ENCODE peak calls at places on chromosomes 7 and 10, in five cellular contexts. V is colonic mucosa, R is H1, P is sigmoid colon, J is type B pancreatic cell. I is an unnamed sample.

GRCh38 chr10:17512341-17513001 is 58.1 kb upstream of the ST8SIA6 start:
- DNase-seq in V (peak), R (no peak), P (no peak), J (no peak), I (peak)

GRCh38 chr10:15558136-15558535 is 161.6 kb downstream of the ITGA8 start:
- DNase-seq in V (no peak), R (no peak), P (no peak), J (no peak), I (peak)

GRCh38 chr7:88184848-88185304 is 35.0 kb downstream of the SRI start:
- DNase-seq in V (no peak), R (no peak), P (no peak), J (no peak), I (no peak)

GRCh38 chr7:137606061-137606674 is 240.6 kb downstream of the DGKI start:
- DNase-seq in V (no peak), R (no peak), P (no peak), J (no peak), I (peak)

GRCh38 chr10:96540240-96540639 is 26.5 kb upstream of the TLL2 start:
- DNase-seq in V (no peak), R (no peak), P (no peak), J (no peak), I (no peak)

GRCh38 chr10:28939352-28940157 is 262.2 kb downstream of the BAMBI start:
- DNase-seq in V (peak), R (peak), P (peak), J (no peak), I (no peak)

GRCh38 chr7:139734395-139734794 is 43.4 kb downstream of the HIPK2 start:
- DNase-seq in V (no peak), R (no peak), P (no peak), J (no peak), I (no peak)

GRCh38 chr10:1643161-1643910 is 94.0 kb downstream of the ADARB2 start:
- DNase-seq in V (no peak), R (peak), P (no peak), J (peak), I (no peak)

GRCh38 chr7:22934023-22934422 is 79.9 kb downstream of the HYCC1 start:
- DNase-seq in V (no peak), R (no peak), P (no peak), J (no peak), I (no peak)

GRCh38 chr7:92751902-92752901 is 84.2 kb downstream of the CDK6 start:
- DNase-seq in V (no peak), R (no peak), P (no peak), J (no peak), I (peak)

GRCh38 chr10:86207226-86207625 is 159.4 kb downstream of the GRID1 start:
- DNase-seq in V (no peak), R (no peak), P (peak), J (no peak), I (no peak)

GRCh38 chr10:97069576-97070362 is 116.0 kb downstream of the SLIT1 start:
- DNase-seq in V (no peak), R (no peak), P (no peak), J (no peak), I (no peak)

GRCh38 chr10:116044722-116045374 is 228.2 kb downstream of the GFRA1 start:
- DNase-seq in V (no peak), R (no peak), P (no peak), J (no peak), I (no peak)

GRCh38 chr7:98086231-98086855 is 20.3 kb upstream of the LMTK2 start:
- DNase-seq in V (peak), R (no peak), P (no peak), J (no peak), I (no peak)

GRCh38 chr7:127393370-127394058 is 1.0 kb upstream of the ZNF800 start:
- DNase-seq in V (no peak), R (peak), P (peak), J (no peak), I (no peak)

DNA sequence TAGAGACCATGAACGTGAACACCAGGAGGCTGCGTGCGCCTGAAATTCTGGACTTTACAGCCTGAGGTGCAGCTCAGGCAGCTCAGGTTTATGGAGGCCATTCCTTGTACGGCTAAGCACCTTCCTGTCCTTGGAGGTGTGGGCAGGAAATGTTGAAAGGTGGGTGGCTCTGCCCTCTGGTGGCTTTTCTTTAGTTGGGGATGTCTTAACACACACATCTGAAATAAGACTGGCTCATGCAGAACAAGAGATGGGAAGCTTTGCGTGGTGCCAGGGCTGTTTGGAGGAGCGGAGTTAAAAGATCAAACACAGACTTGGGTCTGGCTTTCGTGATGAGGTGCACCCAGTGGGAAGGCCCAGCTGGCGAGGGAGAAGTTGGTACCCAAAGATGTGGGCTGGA is 64.1 kb downstream of the DOCK1 start:
- DNase-seq in V (peak), R (no peak), P (no peak), J (no peak), I (no peak)
- TF ChIP-seq CTCF in V (no peak), R (peak), P (no peak), J (peak), I (no peak)

GRCh38 chr10:88318803-88319202 is 264.3 kb downstream of the RNLS start:
- DNase-seq in V (no peak), R (no peak), P (no peak), J (no peak), I (no peak)
- TF ChIP-seq CTCF in V (no peak), R (peak), P (no peak), J (peak), I (peak)

GRCh38 chr7:114209968-114210367 is 204.6 kb upstream of the FOXP2 start:
- DNase-seq in V (no peak), R (no peak), P (no peak), J (no peak), I (no peak)
- TF ChIP-seq CTCF in V (no peak), R (peak), P (no peak), J (no peak), I (no peak)

DNA sequence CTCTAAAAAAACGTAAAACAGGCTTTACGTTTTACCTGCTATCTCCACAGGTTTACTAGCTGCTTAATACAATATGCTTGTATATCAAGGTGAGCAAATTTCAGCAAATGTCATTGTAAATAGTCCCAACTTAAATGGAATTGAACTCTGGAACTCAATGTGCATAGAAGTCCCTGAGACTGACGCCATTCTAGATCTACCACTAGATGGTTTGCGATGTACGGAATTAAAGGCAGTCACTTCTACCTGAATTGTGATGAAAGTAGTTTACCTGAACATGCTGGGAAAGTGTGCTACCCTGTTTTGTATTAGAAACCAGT is 837 bp upstream of the SNX13 start:
- DNase-seq in V (no peak), R (no peak), P (no peak), J (no peak), I (no peak)
- TF ChIP-seq CTCF in V (no peak), R (no peak), P (no peak), J (peak), I (no peak)

GRCh38 chr10:35824704-35825103 is 182.6 kb upstream of the FZD8 start:
- DNase-seq in V (no peak), R (no peak), P (no peak), J (no peak), I (no peak)

GRCh38 chr10:35821339-35821911 is 179.3 kb upstream of the FZD8 start:
- DNase-seq in V (no peak), R (no peak), P (no peak), J (no peak), I (no peak)

GRCh38 chr10:35819736-35820135 is 177.6 kb upstream of the FZD8 start:
- DNase-seq in V (no peak), R (no peak), P (no peak), J (no peak), I (no peak)

GRCh38 chr10:35819011-35819410 is 176.9 kb upstream of the FZD8 start:
- DNase-seq in V (no peak), R (no peak), P (no peak), J (no peak), I (no peak)

DNA sequence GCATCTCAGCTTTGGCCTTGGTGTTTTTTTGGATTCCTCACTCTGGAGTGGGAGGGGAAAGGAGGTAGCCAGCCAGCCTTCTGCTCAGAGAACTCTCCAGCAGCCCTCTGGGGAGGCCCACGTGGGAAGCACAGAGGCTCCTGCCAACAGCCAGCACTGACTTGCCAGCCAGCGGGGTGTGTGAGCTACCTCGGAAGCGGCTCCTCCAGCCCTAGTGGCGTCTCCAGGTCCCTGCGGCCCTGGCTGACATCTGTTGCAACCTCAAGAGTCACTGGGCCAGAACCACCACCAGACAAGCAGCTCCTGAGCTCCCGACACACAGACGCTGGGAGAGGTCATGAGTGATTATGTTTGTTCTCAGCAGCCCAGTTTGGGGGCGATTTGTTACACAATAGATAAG is 180.2 kb upstream of the FZD8 start:
- DNase-seq in V (peak), R (peak), P (peak), J (no peak), I (no peak)
- TF ChIP-seq CTCF in V (no peak), R (peak), P (peak), J (peak), I (peak)

GRCh38 chr10:47283848-47284247 is 16.1 kb upstream of the GDF10 start:
- DNase-seq in V (no peak), R (no peak), P (no peak), J (no peak), I (no peak)

GRCh38 chr10:47282657-47283018 is 17.4 kb upstream of the GDF10 start:
- DNase-seq in V (peak), R (peak), P (no peak), J (no peak), I (no peak)

GRCh38 chr10:47285381-47286115 is 14.4 kb upstream of the GDF10 start:
- DNase-seq in V (no peak), R (no peak), P (peak), J (peak), I (no peak)

GRCh38 chr10:47282005-47282656 is 17.9 kb upstream of the GDF10 start:
- DNase-seq in V (peak), R (peak), P (no peak), J (no peak), I (no peak)

DNA sequence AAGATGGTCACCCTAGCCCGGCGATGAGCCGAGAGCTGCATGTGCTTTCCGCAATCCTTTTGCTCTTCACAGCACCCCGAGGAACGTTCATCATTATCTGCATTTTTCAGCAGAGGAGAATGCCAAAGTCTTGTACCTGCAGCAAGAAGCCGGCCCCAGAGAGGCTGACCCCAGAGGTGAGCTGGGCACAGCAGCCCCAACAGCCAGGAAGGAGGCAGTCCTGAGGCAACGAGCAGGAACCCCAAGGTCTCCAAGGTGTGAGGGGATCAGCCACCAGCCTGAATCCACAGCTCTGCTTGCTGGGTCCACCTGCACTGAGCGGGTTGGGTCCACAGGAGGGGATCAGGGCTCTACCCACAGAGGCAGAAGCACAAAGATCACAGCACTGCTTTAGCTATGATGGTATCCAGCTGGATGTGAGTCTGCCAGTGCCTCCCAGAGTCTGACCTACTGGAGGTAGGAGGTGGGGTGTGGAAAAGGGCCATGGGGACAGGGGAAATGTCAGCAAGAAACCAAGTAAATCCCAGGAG is 16.8 kb upstream of the GDF10 start:
- DNase-seq in V (peak), R (no peak), P (no peak), J (no peak), I (no peak)
- TF ChIP-seq CTCF in V (no peak), R (no peak), P (no peak), J (no peak), I (no peak)

GRCh38 chr10:5148678-5149032 is 36.3 kb downstream of the AKR1C8 start:
- DNase-seq in V (no peak), R (no peak), P (no peak), J (no peak), I (no peak)

GRCh38 chr10:5146920-5147254 is 38.1 kb downstream of the AKR1C8 start:
- DNase-seq in V (no peak), R (no peak), P (no peak), J (no peak), I (no peak)

GRCh38 chr10:5147981-5148677 is 36.8 kb downstream of the AKR1C8 start:
- DNase-seq in V (peak), R (no peak), P (no peak), J (no peak), I (no peak)

GRCh38 chr10:5151076-5151475 is 33.9 kb downstream of the AKR1C8 start:
- DNase-seq in V (no peak), R (no peak), P (no peak), J (no peak), I (no peak)

GRCh38 chr10:5147255-5147980 is 37.5 kb downstream of the AKR1C8 start:
- DNase-seq in V (peak), R (no peak), P (no peak), J (no peak), I (no peak)
- TF ChIP-seq CTCF in V (no peak), R (no peak), P (no peak), J (no peak), I (no peak)

GRCh38 chr10:37268266-37268665 is 142.9 kb downstream of the ANKRD30A start:
- DNase-seq in V (no peak), R (no peak), P (no peak), J (no peak), I (no peak)

GRCh38 chr10:37263304-37263703 is 137.9 kb downstream of the ANKRD30A start:
- DNase-seq in V (no peak), R (peak), P (no peak), J (no peak), I (no peak)
- TF ChIP-seq CTCF in V (no peak), R (no peak), P (peak), J (no peak), I (no peak)